ENCODE peak calls at places on chromosomes 7 and 10, in four cellular contexts. J, D, Q and U are unnamed samples.

GRCh38 chr7:141071855-141072547 is 1.9 kb upstream of the TMEM178B start:
- DNase-seq in D (peak; percentile 18), Q (no peak), J (no peak), U (peak; percentile 12)

GRCh38 chr7:24978837-24979469 is 1.0 kb downstream of the OSBPL3 start:
- DNase-seq in D (no peak), Q (no peak), J (no peak), U (no peak)

GRCh38 chr10:95542330-95542729 is 18.8 kb downstream of the SORBS1 start:
- DNase-seq in J (no peak), Q (no peak), D (no peak), U (no peak)

GRCh38 chr7:155951554-155952158 is 139.4 kb upstream of the SHH start:
- DNase-seq in D (no peak), J (no peak), Q (peak; percentile 60), U (peak; percentile 26)

GRCh38 chr10:122551450-122551849 is 9.1 kb upstream of the DMBT1 start:
- DNase-seq in Q (no peak), D (no peak), J (no peak), U (no peak)

GRCh38 chr7:151251328-151251925 is 2.9 kb upstream of the SMARCD3 start:
- DNase-seq in Q (no peak), D (peak; percentile 75), J (no peak), U (no peak)

GRCh38 chr7:50449881-50450690 is at the start of gene FIGNL1:
- DNase-seq in Q (peak; percentile 58), J (peak; percentile 80), D (peak; percentile 93), U (peak; percentile 93)

GRCh38 chr7:157875230-157876179 is 538.7 kb downstream of the DNAJB6 start:
- DNase-seq in D (peak; percentile 66), J (no peak), Q (no peak), U (no peak)

GRCh38 chr10:48708144-48708543 is 23.5 kb downstream of the WDFY4 start:
- DNase-seq in Q (no peak), J (no peak), D (peak; percentile 17), U (no peak)